ENCODE peak calls at places on chromosomes 7 and 10, in eight cellular contexts. L, A, F, Z, D, N, E and O are unnamed samples.

GRCh38 chr10:89147256-89147655 is 59.9 kb downstream of the CH25H start:
- DNase-seq in L (peak), F (peak), E (peak), N (no peak), D (no peak), A (peak), Z (peak), O (no peak)

GRCh38 chr10:129707406-129708388 is 240.7 kb downstream of the MGMT start:
- DNase-seq in D (no peak), E (peak), Z (peak), A (peak), N (no peak), L (peak), F (peak), O (no peak)

GRCh38 chr10:49223205-49223604 is 35.0 kb upstream of the TMEM273 start:
- DNase-seq in A (no peak), N (no peak), E (no peak), F (no peak), L (no peak), Z (no peak), D (no peak), O (no peak)

GRCh38 chr7:51187941-51188340 is 128.7 kb downstream of the COBL start:
- DNase-seq in Z (no peak), F (no peak), L (no peak), E (no peak), A (no peak), N (no peak), D (no peak), O (peak)

GRCh38 chr10:86775056-86775858 is 18.8 kb downstream of the BMPR1A start:
- DNase-seq in E (peak), F (peak), N (no peak), A (peak), D (no peak), Z (peak), L (peak), O (no peak)

GRCh38 chr10:117461766-117462423 is 80.7 kb upstream of the EMX2 start:
- DNase-seq in F (peak), Z (peak), A (peak), D (peak), L (peak), N (no peak), E (peak), O (no peak)

GRCh38 chr10:29160110-29160669 is 128.7 kb upstream of the LYZL1 start:
- DNase-seq in D (peak), L (peak), Z (peak), E (peak), A (peak), N (no peak), F (peak), O (no peak)

GRCh38 chr10:3619276-3619675 is 165.7 kb downstream of the KLF6 start:
- DNase-seq in N (no peak), F (no peak), A (no peak), D (no peak), Z (no peak), L (no peak), E (no peak), O (no peak)

GRCh38 chr7:50266893-50267386 is 37.6 kb upstream of the IKZF1 start:
- DNase-seq in N (peak), F (no peak), Z (no peak), L (no peak), D (no peak), A (no peak), E (no peak), O (no peak)

GRCh38 chr10:93222211-93222754 is 148.6 kb downstream of the CYP26A1 start:
- DNase-seq in Z (no peak), A (no peak), D (no peak), N (no peak), F (no peak), E (no peak), L (peak), O (no peak)

GRCh38 chr7:43537765-43538403 is 45.0 kb upstream of the STK17A start:
- DNase-seq in Z (peak), A (no peak), F (peak), L (peak), E (peak), N (no peak), D (no peak), O (no peak)

GRCh38 chr10:29858352-29859267 is 200.8 kb downstream of the JCAD start:
- DNase-seq in Z (peak), L (peak), A (peak), D (peak), F (peak), N (no peak), E (peak), O (peak)

GRCh38 chr7:44402401-44403096 is 77.2 kb upstream of the CAMK2B start:
- DNase-seq in L (no peak), A (no peak), F (no peak), N (no peak), Z (no peak), D (no peak), E (no peak), O (no peak)

GRCh38 chr10:77030408-77030717 is 607.2 kb downstream of the KCNMA1 start:
- DNase-seq in A (no peak), N (no peak), E (no peak), F (no peak), Z (no peak), L (no peak), D (no peak), O (no peak)

DNA sequence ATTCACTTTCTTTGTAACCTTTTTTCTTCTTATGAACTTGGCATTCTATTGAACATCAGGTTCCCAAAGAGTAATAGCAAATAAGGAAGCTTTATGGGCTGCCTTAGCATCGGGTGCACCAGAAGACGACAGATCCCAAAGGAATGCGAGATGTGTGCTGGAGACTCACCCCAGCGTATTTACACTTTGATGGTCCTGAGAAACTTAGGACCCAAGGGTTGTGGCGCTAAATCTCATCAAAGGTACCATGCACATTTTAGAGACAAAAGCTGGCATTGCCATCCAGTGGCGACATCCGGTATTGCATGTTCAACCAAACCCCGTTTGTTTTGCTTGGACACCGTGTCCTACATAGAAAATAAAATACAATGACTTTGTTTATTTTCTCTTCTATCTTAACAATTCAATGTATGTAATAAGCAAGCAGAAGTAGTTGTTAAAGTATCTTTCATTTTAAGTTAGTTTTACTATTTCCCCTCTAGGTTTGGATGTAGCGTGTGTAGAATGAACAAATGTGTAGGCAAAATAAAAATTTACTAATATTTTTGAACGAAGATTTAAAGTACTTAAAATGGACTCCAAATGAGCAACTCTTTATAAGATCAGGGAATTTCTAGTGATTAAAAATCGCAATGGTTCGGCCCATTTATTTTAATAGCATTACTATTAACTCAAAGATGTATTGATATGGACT is 1154.8 kb downstream of the GATA3 start:
- DNase-seq in L (peak), E (peak), A (peak), D (peak), F (peak), N (peak), Z (peak), O (peak)
- TF ChIP-seq CTCF in L (peak), E (peak), A (peak), D (peak), F (peak), N (peak), Z (peak), O (peak)

GRCh38 chr7:17058568-17058967 is 176.8 kb upstream of the AGR3 start:
- DNase-seq in N (no peak), E (peak), Z (peak), D (no peak), L (peak), F (peak), A (no peak), O (no peak)

GRCh38 chr7:17060051-17060450 is 178.3 kb upstream of the AGR3 start:
- DNase-seq in N (no peak), E (no peak), F (no peak), L (no peak), A (no peak), Z (no peak), D (no peak), O (no peak)

GRCh38 chr7:17057143-17057509 is 175.3 kb upstream of the AGR3 start:
- DNase-seq in L (no peak), Z (no peak), D (no peak), E (no peak), A (no peak), F (no peak), N (no peak), O (no peak)

GRCh38 chr7:17061443-17061842 is 179.7 kb upstream of the AGR3 start:
- DNase-seq in N (no peak), F (no peak), L (no peak), D (no peak), A (no peak), Z (no peak), E (no peak), O (no peak)

DNA sequence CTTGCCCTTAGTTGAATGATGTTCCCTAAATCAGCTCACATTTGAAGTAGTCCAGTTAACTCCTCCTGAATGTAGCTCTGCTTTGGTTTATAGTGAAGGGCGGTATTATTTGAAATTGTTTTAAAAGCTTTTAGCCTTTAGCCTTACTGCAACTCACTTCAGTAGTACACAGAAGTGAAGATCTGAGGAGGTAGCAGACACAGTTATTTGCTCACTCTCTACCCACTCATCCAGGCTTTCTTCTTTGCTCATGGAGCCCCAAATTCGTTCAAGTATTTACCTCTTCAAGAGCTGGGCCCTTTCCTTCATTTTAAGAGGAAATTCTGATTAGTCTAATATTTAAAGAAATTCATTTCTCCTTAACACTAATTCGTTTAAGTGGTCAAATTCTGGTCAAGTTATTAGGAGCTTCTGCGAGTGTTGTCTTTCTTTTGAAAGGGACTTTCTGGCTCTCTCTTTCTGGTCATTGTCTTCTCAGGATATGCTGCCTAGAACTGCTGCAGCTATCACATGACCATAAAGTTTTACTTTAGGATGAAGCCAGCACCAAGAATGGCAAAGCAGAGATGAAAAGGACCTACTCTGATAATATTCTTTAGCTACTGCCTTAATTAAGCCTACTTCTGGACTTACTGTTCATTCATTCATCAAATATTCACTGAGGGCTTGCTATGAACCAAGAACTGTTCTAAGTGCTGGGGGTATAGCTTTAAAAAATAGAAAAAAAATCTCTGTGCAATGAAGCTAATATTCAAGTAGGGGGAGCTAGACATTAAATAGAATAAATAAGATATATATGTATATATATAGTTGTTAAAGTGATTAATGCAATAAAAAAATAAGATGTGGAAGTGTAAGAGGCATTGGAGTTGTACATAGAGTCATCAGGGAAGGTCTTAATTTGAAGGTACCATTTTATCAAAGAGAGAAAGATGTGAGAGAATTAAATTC is 180.9 kb upstream of the AGR3 start:
- DNase-seq in N (no peak), E (no peak), Z (peak), A (no peak), D (no peak), F (peak), L (peak), O (no peak)
- TF ChIP-seq CTCF in N (no peak), E (peak), Z (no peak), A (peak), D (peak), F (peak), L (peak), O (peak)

DNA sequence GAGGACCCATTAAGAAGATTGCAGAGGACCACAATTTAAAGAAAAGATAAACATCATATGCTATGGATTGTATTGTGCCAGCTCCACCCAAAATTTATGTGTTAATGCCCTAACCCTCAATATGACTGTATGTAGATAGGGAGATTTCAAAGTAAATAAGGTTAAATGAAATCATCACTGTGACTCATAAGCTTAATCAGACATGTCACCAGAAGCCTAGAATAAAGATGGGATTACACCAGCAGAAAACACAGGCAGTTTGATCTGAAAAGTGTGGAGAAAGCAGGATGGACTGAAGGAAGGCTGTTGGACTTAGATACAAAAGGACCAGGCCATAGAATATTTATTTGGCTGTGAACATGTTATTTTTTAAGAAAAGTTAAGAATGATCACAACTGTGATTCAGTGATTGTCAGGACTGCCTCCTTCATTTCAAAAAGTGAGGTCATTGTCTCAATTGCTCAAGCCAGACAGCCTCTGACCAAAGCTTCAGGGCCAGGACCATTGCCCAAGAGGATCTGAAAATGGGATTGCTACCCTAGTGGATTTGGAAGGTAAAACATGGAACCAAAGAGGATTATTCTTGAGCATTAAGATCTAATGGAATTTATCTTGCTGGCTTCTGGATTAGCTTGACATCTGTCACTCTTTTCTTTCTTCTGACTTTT is 270.8 kb upstream of the POM121L12 start:
- DNase-seq in E (no peak), N (no peak), F (peak), Z (no peak), D (no peak), L (no peak), A (no peak), O (no peak)
- TF ChIP-seq CTCF in E (no peak), N (no peak), F (no peak), Z (no peak), D (no peak), L (no peak), A (no peak), O (no peak)

GRCh38 chr7:87506243-87507180 is 31.0 kb upstream of the ABCB4 start:
- DNase-seq in D (no peak), Z (peak), L (peak), E (peak), N (no peak), F (peak), A (no peak), O (no peak)

GRCh38 chr7:87505557-87506242 is 30.2 kb upstream of the ABCB4 start:
- DNase-seq in F (no peak), N (no peak), L (no peak), Z (no peak), E (no peak), A (no peak), D (no peak), O (no peak)

GRCh38 chr7:87505122-87505521 is 29.6 kb upstream of the ABCB4 start:
- DNase-seq in E (no peak), F (no peak), L (no peak), N (no peak), D (no peak), Z (peak), A (no peak), O (no peak)

GRCh38 chr7:87510430-87510875 is 35.0 kb upstream of the ABCB4 start:
- DNase-seq in A (no peak), L (no peak), E (no peak), D (no peak), F (no peak), N (no peak), Z (no peak), O (no peak)

GRCh38 chr7:87507446-87507845 is 32.0 kb upstream of the ABCB4 start:
- DNase-seq in Z (peak), L (peak), E (no peak), F (no peak), A (no peak), D (no peak), N (no peak), O (no peak)
- TF ChIP-seq CTCF in Z (no peak), L (peak), E (peak), F (peak), A (peak), D (no peak), N (no peak), O (no peak)

GRCh38 chr7:32490127-32490796 is at the start of gene LSM5:
- DNase-seq in F (peak), Z (peak), N (peak), D (peak), A (peak), E (peak), L (peak), O (peak)
- TF ChIP-seq CTCF in F (no peak), Z (no peak), N (no peak), D (no peak), A (no peak), E (no peak), L (no peak), O (no peak)

GRCh38 chr7:151311294-151311864 is 30.2 kb upstream of the NUB1 start:
- DNase-seq in E (no peak), Z (peak), N (no peak), A (no peak), D (peak), L (no peak), F (no peak), O (no peak)
- TF ChIP-seq CTCF in E (no peak), Z (no peak), N (no peak), A (peak), D (no peak), L (peak), F (peak), O (peak)

DNA sequence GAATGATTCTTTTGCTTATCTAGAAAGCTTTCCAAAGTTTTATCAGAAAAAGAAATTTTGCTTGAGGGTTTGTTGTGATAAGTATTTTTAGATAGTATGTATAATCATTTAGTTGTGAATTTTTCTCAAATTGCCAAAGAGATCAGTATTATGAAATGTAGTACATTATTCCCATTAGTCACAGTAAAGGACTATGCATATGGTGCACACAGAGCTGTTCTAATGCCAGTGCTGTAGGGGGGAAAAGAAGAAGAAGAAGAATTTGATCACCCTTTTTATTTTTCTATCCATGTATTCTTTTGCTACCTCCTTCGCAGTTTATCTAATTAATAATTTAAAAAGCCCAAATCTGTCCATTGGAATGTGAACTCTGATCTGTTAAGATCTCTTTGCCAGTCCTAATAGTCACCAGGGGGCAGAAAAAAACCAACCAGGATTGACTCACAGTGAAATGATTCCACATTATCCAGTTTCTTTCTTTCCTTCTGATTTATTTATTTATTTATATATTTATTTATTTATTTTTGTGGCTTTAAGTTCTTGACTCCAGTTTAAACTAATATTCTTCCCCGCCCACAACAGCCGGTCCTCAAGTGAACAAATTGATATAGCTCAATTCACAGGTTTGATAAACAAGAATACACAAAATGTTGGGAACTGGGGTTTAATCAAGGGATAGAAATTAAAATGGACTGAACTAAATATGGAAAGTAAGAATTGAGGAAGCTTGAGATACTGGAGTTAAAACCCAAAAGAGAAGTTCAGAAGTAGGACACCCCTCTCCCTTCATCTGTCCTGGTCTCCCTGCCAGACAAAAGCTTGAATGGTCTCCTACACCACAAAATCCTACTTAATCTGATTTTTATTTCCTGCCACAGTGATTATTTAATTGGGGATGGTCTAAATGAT is 4.9 kb downstream of the RBM20 start:
- DNase-seq in L (peak), D (no peak), Z (peak), N (no peak), A (peak), F (no peak), E (no peak), O (no peak)
- TF ChIP-seq CTCF in L (no peak), D (no peak), Z (no peak), N (no peak), A (peak), F (peak), E (peak), O (no peak)

GRCh38 chr10:70145666-70146488 is 623 bp downstream of the TYSND1 start:
- DNase-seq in F (peak), L (peak), A (peak), Z (peak), E (peak), N (peak), D (peak), O (peak)
- TF ChIP-seq CTCF in F (peak), L (peak), A (peak), Z (peak), E (peak), N (peak), D (peak), O (peak)

GRCh38 chr10:91551856-91552255 is 81.0 kb downstream of the PPP1R3C start:
- DNase-seq in L (peak), F (peak), E (peak), D (peak), A (peak), N (no peak), Z (peak), O (no peak)
- TF ChIP-seq CTCF in L (peak), F (peak), E (peak), D (peak), A (peak), N (no peak), Z (peak), O (peak)